ENCODE peak calls at places on chromosome 9, in eight cellular contexts. U is AG04450; S is right cardiac atrium; N is right lobe of liver; D is caudate nucleus; T is esophagus squamous epithelium; Y is fibroblast of lung; G is CD8-positive, alpha-beta memory T cell. O is an unnamed sample.

GRCh38 chr9:112075009-112075378 is 100.1 kb downstream of the SUSD1 start:
- DNase-seq in T (no peak), G (no peak), S (no peak), U (no peak), Y (no peak), D (no peak), N (no peak), O (no peak)

GRCh38 chr9:122144836-122145235 is 14.7 kb downstream of the NDUFA8 start:
- DNase-seq in G (no peak), N (no peak), Y (no peak), D (no peak), U (no peak), S (no peak), T (no peak), O (peak; percentile 49)

GRCh38 chr9:91443994-91444392 is 20.4 kb upstream of the NFIL3 start:
- DNase-seq in N (no peak), U (no peak), T (no peak), S (no peak), Y (no peak), G (no peak), D (no peak), O (no peak)

GRCh38 chr9:121288874-121289553 is 21.1 kb downstream of the GSN start:
- DNase-seq in D (peak; percentile 72), T (no peak), N (no peak), S (peak; percentile 95), Y (peak; percentile 92), G (no peak), U (peak; percentile 48), O (no peak)

GRCh38 chr9:3434594-3434993 is 91.2 kb downstream of the RFX3 start:
- DNase-seq in G (no peak), Y (peak; percentile 5), D (no peak), S (no peak), U (peak; percentile 39), N (no peak), T (no peak), O (no peak)

GRCh38 chr9:137354153-137354844 is 52.2 kb upstream of the NRARP start:
- DNase-seq in Y (no peak), G (no peak), T (no peak), U (no peak), S (no peak), D (no peak), N (no peak), O (no peak)

GRCh38 chr9:34612788-34613390 is 992 bp upstream of the RPP25L start:
- DNase-seq in D (peak; percentile 44), T (no peak), Y (peak; percentile 54), S (peak; percentile 88), G (peak; percentile 75), U (no peak), N (peak; percentile 76), O (peak; percentile 94)

GRCh38 chr9:105148328-105149006 is 96.0 kb upstream of the SLC44A1 start:
- DNase-seq in U (no peak), T (no peak), S (no peak), Y (no peak), G (no peak), N (no peak), D (no peak), O (no peak)

GRCh38 chr9:113979713-113980086 is 98.4 kb downstream of the AMBP start:
- DNase-seq in Y (peak; percentile 42), N (no peak), S (no peak), U (no peak), G (no peak), T (no peak), D (no peak), O (no peak)

GRCh38 chr9:99478469-99479027 is 256.5 kb downstream of the SEC61B start:
- DNase-seq in U (no peak), D (no peak), G (no peak), N (no peak), Y (no peak), T (no peak), S (peak; percentile 64), O (no peak)

GRCh38 chr9:88256216-88256615 is 117.9 kb upstream of the SPATA31C2 start:
- DNase-seq in U (no peak), T (no peak), Y (no peak), N (no peak), S (no peak), G (no peak), D (no peak), O (peak; percentile 20)

GRCh38 chr9:137428841-137429545 is 5.8 kb downstream of the NOXA1 start:
- DNase-seq in D (no peak), N (peak; percentile 50), S (peak; percentile 60), T (no peak), Y (no peak), U (no peak), G (no peak), O (no peak)

GRCh38 chr9:125241863-125242739 is 958 bp upstream of the HSPA5 start:
- DNase-seq in N (peak; percentile 63), S (peak; percentile 62), G (no peak), D (no peak), U (no peak), T (no peak), Y (no peak), O (peak; percentile 66)

GRCh38 chr9:128933731-128934130 is 12.9 kb downstream of the PHYHD1 start:
- DNase-seq in S (no peak), G (no peak), U (no peak), D (no peak), T (no peak), N (peak; percentile 19), Y (no peak), O (no peak)

GRCh38 chr9:32434892-32435291 is 50.4 kb downstream of the ACO1 start:
- DNase-seq in G (no peak), S (no peak), U (no peak), N (no peak), D (no peak), Y (no peak), T (no peak), O (no peak)

GRCh38 chr9:93814561-93814960 is 140.6 kb downstream of the BARX1 start:
- DNase-seq in D (no peak), S (no peak), U (no peak), Y (no peak), T (no peak), G (no peak), N (no peak), O (no peak)

GRCh38 chr9:91427873-91428272 is 4.2 kb upstream of the NFIL3 start:
- DNase-seq in G (no peak), Y (peak; percentile 83), T (no peak), S (no peak), N (no peak), U (no peak), D (no peak), O (no peak)

GRCh38 chr9:91775011-91775707 is 174.9 kb downstream of the ROR2 start:
- DNase-seq in Y (peak; percentile 42), N (peak; percentile 69), U (peak; percentile 26), S (peak; percentile 80), T (no peak), G (peak; percentile 78), D (peak; percentile 14), O (peak; percentile 88)

GRCh38 chr9:134886413-134886913 is 5.9 kb downstream of the FCN2 start:
- DNase-seq in N (peak; percentile 51), D (no peak), T (no peak), S (no peak), Y (no peak), G (no peak), U (no peak), O (no peak)

GRCh38 chr9:93955356-93956182 is 414 bp upstream of the BARX1 start:
- DNase-seq in N (no peak), D (no peak), T (no peak), S (no peak), G (no peak), U (no peak), Y (no peak), O (no peak)

GRCh38 chr9:23686257-23686656 is 139.8 kb downstream of the ELAVL2 start:
- DNase-seq in Y (peak; percentile 91), D (no peak), N (no peak), G (no peak), U (no peak), T (no peak), S (no peak), O (no peak)

DNA sequence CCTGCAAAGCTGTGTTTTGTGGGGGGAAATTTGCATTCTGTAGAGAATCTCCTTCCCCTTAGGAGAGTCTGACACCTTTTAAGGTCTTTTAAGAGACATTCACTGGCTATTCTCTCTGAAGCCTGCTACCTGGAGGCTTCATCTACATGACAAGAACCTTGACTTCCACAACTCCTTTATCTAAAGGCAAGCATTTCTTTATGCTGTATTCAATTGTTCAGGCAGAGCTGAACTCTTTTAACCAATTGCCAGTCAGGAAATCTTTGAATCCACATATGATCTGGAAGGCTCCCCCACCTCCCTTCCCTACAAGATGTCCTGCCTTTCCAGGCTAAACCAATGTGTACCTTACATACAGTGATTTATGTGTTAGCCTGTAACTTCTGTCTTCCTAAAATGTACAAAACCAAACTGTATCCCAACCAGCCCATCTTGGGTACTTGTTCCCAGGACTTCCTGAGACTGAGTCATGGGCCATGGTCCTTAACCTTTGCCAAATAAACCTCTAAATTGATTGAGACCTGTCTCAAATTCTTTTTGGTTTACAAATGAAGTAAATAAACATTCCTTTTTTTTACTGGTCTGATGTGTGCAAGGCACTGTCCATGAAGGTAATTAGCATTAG is 9.9 kb downstream of the C9orf85 start:
- DNase-seq in G (no peak), U (no peak), D (no peak), T (no peak), N (no peak), Y (no peak), S (no peak), O (peak; percentile 31)
- H3K27ac ChIP-seq in G (no peak overlapping the region), U (no peak overlapping the region), D (no peak overlapping the region), T (no peak overlapping the region), N (no peak overlapping the region), Y (no peak overlapping the region), S (no peak overlapping the region), O (no peak overlapping the region)

GRCh38 chr9:130036099-130036498 is 6.9 kb downstream of the FNBP1 start:
- DNase-seq in T (no peak), G (no peak), Y (peak; percentile 68), N (no peak), S (no peak), U (no peak), D (no peak), O (no peak)
- H3K27ac ChIP-seq in T (peak overlapping the region; percentile 71), G (no peak overlapping the region), Y (no peak overlapping the region), N (no peak overlapping the region), S (no peak overlapping the region), U (no peak overlapping the region), D (no peak overlapping the region), O (peak overlapping the region; percentile 21)

DNA sequence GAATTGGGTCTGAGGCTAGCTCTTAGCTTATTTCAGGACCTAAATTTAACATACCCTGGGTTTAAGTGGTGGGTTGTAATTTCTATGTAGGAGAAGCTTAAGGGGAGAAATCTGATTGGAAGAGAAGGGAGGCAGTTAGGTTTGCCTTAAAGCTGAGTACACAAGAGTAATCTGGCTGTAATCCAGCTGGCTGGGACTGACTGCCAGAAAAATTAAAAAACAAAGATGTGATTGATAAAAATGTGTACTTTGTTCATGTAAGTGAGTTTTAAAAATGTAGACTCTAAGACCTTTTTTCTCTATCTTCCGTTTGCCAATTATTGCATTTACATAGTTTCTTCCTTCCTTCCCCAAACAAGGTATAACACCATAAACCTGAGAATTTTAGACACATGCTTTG is 17.4 kb upstream of the MSMP start:
- DNase-seq in T (no peak), N (no peak), G (no peak), U (no peak), Y (no peak), S (no peak), D (no peak), O (no peak)
- H3K27ac ChIP-seq in T (peak overlapping the region; percentile 7), N (peak overlapping the region; percentile 18), G (no peak overlapping the region), U (no peak overlapping the region), Y (no peak overlapping the region), S (no peak overlapping the region), D (no peak overlapping the region), O (peak overlapping the region; percentile 9)

DNA sequence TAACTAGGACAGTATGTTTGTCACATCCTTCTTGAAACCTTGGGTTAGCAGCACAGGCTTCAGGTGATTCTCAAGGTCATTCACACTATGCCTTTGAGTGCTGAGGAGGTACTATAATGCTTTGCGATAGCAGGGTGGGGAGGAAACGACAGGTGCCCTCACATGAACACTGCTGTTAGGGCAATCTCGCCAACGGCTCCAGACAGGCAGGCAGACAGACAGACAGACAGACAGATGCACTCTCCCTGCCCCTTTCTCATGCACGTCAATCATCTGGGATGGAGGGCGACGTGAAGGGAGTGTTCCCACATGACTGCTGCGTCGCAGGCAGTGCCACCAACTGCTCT is 82.9 kb downstream of the RAPGEF1 start:
- DNase-seq in S (no peak), Y (no peak), D (no peak), G (peak; percentile 71), N (no peak), T (no peak), U (no peak), O (no peak)
- H3K27ac ChIP-seq in S (peak overlapping the region; percentile 53), Y (peak overlapping the region; percentile 90), D (peak overlapping the region; percentile 20), G (peak overlapping the region; percentile 41), N (peak overlapping the region; percentile 24), T (peak overlapping the region; percentile 82), U (peak overlapping the region; percentile 94), O (no peak overlapping the region)

O was measured in Karpas-422.